ENCODE peak calls at places on chromosomes 7 and 10, in eight cellular contexts. O, X, S, D, E, I, V and P are unnamed samples.
A peak's percentile ranks its signal among the peaks of the same experiment; 100 is the strongest.

GRCh38 chr10:59859570-59859969 is 46.8 kb downstream of the CCDC6 start:
- DNase-seq in O (no peak), X (no peak), S (no peak), D (no peak), E (no peak), I (no peak), V (no peak), P (no peak)

GRCh38 chr10:97179311-97179710 is 6.4 kb downstream of the SLIT1 start:
- DNase-seq in O (no peak), X (no peak), S (no peak), D (no peak), E (no peak), I (no peak), V (no peak), P (no peak)

GRCh38 chr7:80496586-80496985 is 15.3 kb downstream of the GNAT3 start:
- DNase-seq in O (no peak), X (no peak), S (no peak), D (no peak), E (no peak), I (no peak), V (no peak), P (no peak)

GRCh38 chr7:22093003-22093402 is 147.3 kb upstream of the CDCA7L start:
- DNase-seq in O (no peak), X (no peak), S (no peak), D (no peak), E (no peak), I (no peak), V (no peak), P (no peak)

GRCh38 chr7:156889746-156890145 is 3.2 kb downstream of the LMBR1 start:
- DNase-seq in O (no peak), X (no peak), S (no peak), D (no peak), E (peak; percentile 20), I (no peak), V (no peak), P (no peak)

GRCh38 chr10:102313221-102313896 is 68.0 kb downstream of the GBF1 start:
- DNase-seq in O (no peak), X (peak; percentile 3), S (no peak), D (no peak), E (no peak), I (no peak), V (no peak), P (no peak)

GRCh38 chr10:60573342-60573741 is 183.7 kb upstream of the ANK3 start:
- DNase-seq in O (no peak), X (peak; percentile 21), S (no peak), D (no peak), E (no peak), I (no peak), V (no peak), P (no peak)

GRCh38 chr10:26215923-26216576 is 524 bp upstream of the GAD2 start:
- DNase-seq in O (no peak), X (peak; percentile 90), S (no peak), D (no peak), E (no peak), I (no peak), V (no peak), P (no peak)

GRCh38 chr10:72808001-72808400 is 85.5 kb upstream of the OIT3 start:
- DNase-seq in O (no peak), X (no peak), S (no peak), D (no peak), E (no peak), I (no peak), V (no peak), P (no peak)

GRCh38 chr10:128498746-128499145 is 372.5 kb upstream of the MKI67 start:
- DNase-seq in O (no peak), X (no peak), S (no peak), D (no peak), E (no peak), I (no peak), V (no peak), P (no peak)

DNA sequence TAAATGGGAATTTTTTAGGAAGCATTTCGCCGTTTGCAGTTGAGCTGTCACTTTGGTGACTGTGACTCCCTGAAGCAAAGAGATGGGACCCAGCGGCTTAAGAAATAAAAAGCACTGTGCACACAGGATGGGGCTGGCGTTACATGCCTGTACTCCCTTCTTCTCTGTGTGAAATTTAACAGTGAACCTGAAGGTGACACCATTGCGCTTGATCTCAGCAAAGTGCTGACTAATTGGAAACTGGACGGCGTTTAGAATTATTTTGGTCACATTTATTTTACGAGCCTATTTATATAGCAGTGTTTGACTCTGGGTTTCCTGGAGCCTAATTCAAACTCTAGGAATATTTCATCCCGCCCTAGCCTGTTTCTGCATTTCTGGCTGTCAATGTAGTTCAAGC is 146.2 kb downstream of the PAXIP1 start:
- DNase-seq in O (no peak), X (no peak), S (no peak), D (peak; percentile 2), E (no peak), I (no peak), V (no peak), P (no peak)
- TF ChIP-seq CTCF in O (no peak), X (no peak), S (no peak), D (no peak), E (no peak), I (no peak), V (no peak), P (no peak)

GRCh38 chr7:130432886-130433285 is 7.9 kb downstream of the CEP41 start:
- DNase-seq in O (no peak), X (no peak), S (no peak), D (no peak), E (no peak), I (no peak), V (no peak), P (no peak)

GRCh38 chr7:130433336-130433735 is 7.5 kb downstream of the CEP41 start:
- DNase-seq in O (no peak), X (no peak), S (no peak), D (no peak), E (no peak), I (no peak), V (no peak), P (no peak)

GRCh38 chr7:130435455-130435854 is 5.4 kb downstream of the CEP41 start:
- DNase-seq in O (no peak), X (no peak), S (no peak), D (no peak), E (no peak), I (no peak), V (no peak), P (no peak)

GRCh38 chr7:130429019-130429418 is 11.8 kb downstream of the CEP41 start:
- DNase-seq in O (no peak), X (no peak), S (no peak), D (no peak), E (no peak), I (no peak), V (no peak), P (no peak)

DNA sequence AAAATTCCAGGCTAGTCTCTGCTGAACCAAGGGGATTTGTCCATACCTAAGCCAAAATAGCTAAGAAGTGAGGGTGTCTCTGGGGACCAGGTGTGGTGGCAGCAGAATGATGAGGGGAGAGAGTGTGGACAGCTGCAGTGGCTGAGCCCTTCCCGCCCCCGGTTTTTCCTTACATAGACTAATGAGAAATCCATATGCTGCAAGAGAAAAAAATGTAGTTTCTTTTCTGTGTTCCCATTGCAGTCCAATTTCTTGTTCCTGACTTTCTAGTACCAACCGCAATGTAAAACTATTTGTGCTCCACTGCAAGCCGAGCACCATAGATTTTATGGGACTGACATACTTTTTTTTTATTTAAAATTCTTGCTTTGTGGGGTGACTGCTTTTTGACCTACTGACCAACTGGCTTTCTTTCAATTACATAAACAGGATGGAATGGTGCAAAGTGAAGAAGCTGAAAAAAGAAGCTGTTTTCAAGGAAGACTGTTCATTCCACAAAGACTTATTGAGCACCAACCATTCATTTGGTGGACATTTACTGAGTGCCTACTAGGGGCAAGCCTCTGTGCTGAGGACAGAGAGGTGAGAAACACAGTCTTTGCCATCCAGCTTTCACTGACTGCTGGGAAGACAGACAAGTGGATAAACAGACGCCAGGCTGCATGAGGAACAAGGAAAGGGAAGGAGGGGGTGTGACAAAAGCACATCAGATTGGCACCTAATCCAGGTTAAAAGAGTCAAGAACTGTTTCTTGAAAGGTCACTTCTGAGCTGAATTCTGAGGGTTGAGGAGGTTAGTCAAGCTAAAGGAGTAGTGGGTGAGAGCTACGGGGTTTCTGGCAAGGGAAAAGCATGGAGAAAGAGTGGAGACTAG is 9.7 kb downstream of the CEP41 start:
- DNase-seq in O (peak; percentile 85), X (no peak), S (no peak), D (no peak), E (no peak), I (no peak), V (peak; percentile 68), P (peak; percentile 76)
- H3K4me3 ChIP-seq in O (peak overlapping the region; percentile 50), X (no peak overlapping the region), S (no peak overlapping the region), D (no peak overlapping the region), E (peak overlapping the region; percentile 25), I (no peak overlapping the region), V (peak overlapping the region; percentile 41), P (peak overlapping the region; percentile 14)

GRCh38 chr10:73874267-73875138 is at the start of gene CAMK2G:
- DNase-seq in O (no peak), X (peak; percentile 92), S (peak; percentile 81), D (peak; percentile 95), E (peak; percentile 92), I (peak; percentile 93), V (no peak), P (no peak)
- TF ChIP-seq CTCF in O (no peak), X (no peak), S (no peak), D (no peak), E (no peak), I (no peak), V (no peak), P (no peak)

GRCh38 chr7:37960483-37960882 is 40.0 kb downstream of the EPDR1 start:
- DNase-seq in O (no peak), X (no peak), S (no peak), D (no peak), E (no peak), I (no peak), V (no peak), P (no peak)

GRCh38 chr7:37961251-37961650 is 40.8 kb downstream of the EPDR1 start:
- DNase-seq in O (no peak), X (no peak), S (no peak), D (no peak), E (no peak), I (no peak), V (no peak), P (no peak)

GRCh38 chr7:37964196-37964595 is 43.8 kb downstream of the EPDR1 start:
- DNase-seq in O (no peak), X (no peak), S (no peak), D (no peak), E (no peak), I (no peak), V (no peak), P (no peak)
- H3K4me3 ChIP-seq in O (no peak overlapping the region), X (no peak overlapping the region), S (no peak overlapping the region), D (no peak overlapping the region), E (no peak overlapping the region), I (no peak overlapping the region), V (no peak overlapping the region), P (no peak overlapping the region)